ENCODE peak calls at places on chromosomes 2 and 18, in four cellular contexts. Q is neural progenitor cell, X is SJSA1, V is pancreas. T is an unnamed sample.

GRCh38 chr18:68056936-68057335 is 540.4 kb upstream of the DSEL start:
- DNase-seq in Q (no peak), X (no peak), V (no peak), T (no peak)

GRCh38 chr2:146927080-146927714 is 917.6 kb upstream of the ACVR2A start:
- DNase-seq in Q (peak; percentile 84), X (no peak), V (no peak), T (no peak)

GRCh38 chr2:202687276-202687675 is 52.5 kb downstream of the FAM117B start:
- DNase-seq in Q (no peak), X (no peak), V (no peak), T (no peak)

GRCh38 chr2:127453392-127454171 is 35.4 kb downstream of the PROC start:
- DNase-seq in Q (peak; percentile 47), X (peak; percentile 37), V (no peak), T (no peak)

GRCh38 chr2:169107645-169108044 is 38.3 kb downstream of the DHRS9 start:
- DNase-seq in Q (no peak), X (no peak), V (no peak), T (peak; percentile 11)

GRCh38 chr2:107584577-107584976 is 242.1 kb upstream of the RGPD4 start:
- DNase-seq in Q (no peak), X (no peak), V (no peak), T (no peak)

GRCh38 chr18:31633416-31634330 is 42.0 kb downstream of the TTR start:
- DNase-seq in Q (no peak), X (no peak), V (no peak), T (no peak)

GRCh38 chr2:83997889-83998288 is 461.2 kb downstream of the SUCLG1 start:
- DNase-seq in Q (no peak), X (no peak), V (no peak), T (no peak)

GRCh38 chr2:100013892-100014677 is 128.3 kb downstream of the AFF3 start:
- DNase-seq in Q (peak; percentile 12), X (peak; percentile 49), V (no peak), T (no peak)

GRCh38 chr2:241733391-241734207 is 831 bp upstream of the D2HGDH start:
- DNase-seq in Q (no peak), X (no peak), V (peak; percentile 77), T (no peak)

GRCh38 chr18:55322176-55322735 is 265.7 kb downstream of the TCF4 start:
- DNase-seq in Q (peak; percentile 86), X (peak; percentile 95), V (peak; percentile 46), T (no peak)

GRCh38 chr2:241961454-241961853 is 91.9 kb downstream of the RTP5 start:
- DNase-seq in Q (no peak), X (no peak), V (no peak), T (no peak)

GRCh38 chr2:226529556-226529955 is 270.1 kb downstream of the IRS1 start:
- DNase-seq in Q (no peak), X (no peak), V (no peak), T (no peak)

GRCh38 chr2:27049422-27050280 is 1.8 kb upstream of the AGBL5 start:
- DNase-seq in Q (no peak), X (no peak), V (peak; percentile 85), T (peak; percentile 41)

GRCh38 chr2:54208364-54209240 is 47.4 kb downstream of the TSPYL6 start:
- DNase-seq in Q (no peak), X (peak; percentile 70), V (no peak), T (no peak)

GRCh38 chr2:23705771-23706612 is 220.9 kb downstream of the ATAD2B start:
- DNase-seq in Q (no peak), X (no peak), V (no peak), T (no peak)

GRCh38 chr2:130798472-130799221 is 38.1 kb upstream of the ARHGEF4 start:
- DNase-seq in Q (peak; percentile 80), X (no peak), V (peak; percentile 73), T (no peak)

GRCh38 chr2:120785228-120785966 is 49.7 kb downstream of the GLI2 start:
- DNase-seq in Q (no peak), X (no peak), V (no peak), T (no peak)
- H3K27ac ChIP-seq in Q (no peak overlapping the region), X (no peak overlapping the region), V (no peak overlapping the region), T (no peak overlapping the region)

DNA sequence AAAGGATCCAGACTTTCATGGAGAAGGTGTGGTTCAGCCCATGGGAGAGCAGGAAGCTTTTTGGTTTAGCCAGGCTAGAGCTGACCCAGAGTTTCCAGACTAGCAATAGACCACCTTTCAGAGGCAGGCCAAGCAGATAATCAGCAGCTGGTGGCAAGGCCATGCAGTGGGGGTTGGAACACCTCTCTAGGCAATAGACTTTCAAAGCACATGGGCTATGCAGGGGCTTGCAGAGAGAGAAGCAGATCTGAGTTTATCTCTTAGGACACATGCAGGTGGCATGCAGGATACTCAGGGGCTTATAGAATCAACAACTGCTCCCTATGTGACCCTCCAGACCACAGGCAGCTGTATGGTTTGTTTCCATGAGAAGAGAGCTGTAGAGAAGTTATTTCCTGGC is 9.4 kb downstream of the XIRP2 start:
- DNase-seq in Q (no peak), X (no peak), V (no peak), T (no peak)
- H3K4me3 ChIP-seq in Q (no peak overlapping the region), X (no peak overlapping the region), V (no peak overlapping the region), T (no peak overlapping the region)

GRCh38 chr2:195320416-195320973 is 336.5 kb upstream of the SLC39A10 start:
- DNase-seq in Q (no peak), X (no peak), V (no peak), T (no peak)
- H3K27ac ChIP-seq in Q (no peak overlapping the region), X (peak overlapping the region; percentile 90), V (no peak overlapping the region), T (no peak overlapping the region)

GRCh38 chr2:180291552-180292421 is 284.7 kb upstream of the CWC22 start:
- DNase-seq in Q (no peak), X (no peak), V (no peak), T (no peak)
- H3K4me3 ChIP-seq in Q (no peak overlapping the region), X (no peak overlapping the region), V (no peak overlapping the region), T (no peak overlapping the region)

DNA sequence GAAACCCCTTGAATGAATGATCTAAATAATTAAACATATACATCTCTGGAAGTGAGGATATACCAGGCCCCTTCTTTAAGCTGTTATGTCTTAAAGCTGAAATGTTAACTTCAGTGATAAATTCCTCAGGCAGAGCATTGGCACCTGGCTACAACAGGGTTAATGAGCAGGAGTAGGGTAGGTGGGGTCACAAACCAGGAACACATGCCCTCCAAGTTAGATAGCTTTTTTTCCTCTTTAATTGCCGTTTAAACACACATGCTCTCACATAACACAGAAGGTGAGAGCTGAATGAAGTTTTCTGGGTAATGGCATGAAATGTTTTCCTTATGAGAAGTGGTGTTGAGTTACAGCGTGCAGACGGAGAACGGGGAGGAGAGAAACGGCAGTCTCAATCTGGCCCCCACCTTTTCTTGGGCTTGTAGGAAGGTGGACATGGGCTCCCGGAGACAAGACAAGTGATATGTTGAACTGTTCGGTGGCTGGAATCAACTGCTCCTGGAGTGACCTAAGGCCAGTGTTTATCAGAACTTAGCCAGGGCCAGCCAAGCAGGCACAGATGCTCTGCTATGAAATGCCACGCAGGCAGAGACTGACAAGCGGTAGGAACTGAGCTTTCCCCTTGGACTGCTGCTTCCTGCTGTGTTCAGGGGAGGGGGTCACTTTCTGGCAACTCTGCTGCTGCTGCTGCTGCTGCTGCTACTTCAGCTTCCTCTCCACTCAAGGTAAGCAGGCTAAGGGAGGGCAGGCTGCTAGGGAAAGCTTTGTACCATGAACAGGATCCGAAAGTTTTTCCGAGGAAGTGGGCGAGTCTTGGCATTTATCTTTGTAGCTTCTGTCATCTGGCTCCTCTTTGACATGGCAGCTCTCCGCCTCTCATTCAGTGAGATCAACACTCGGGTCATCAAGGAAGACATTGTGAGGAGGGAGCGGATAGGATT is at the start of gene GALNT5:
- DNase-seq in Q (peak; percentile 52), X (no peak), V (peak; percentile 21), T (no peak)
- H3K27ac ChIP-seq in Q (no peak within 1 kb of the TSS), X (no peak within 1 kb of the TSS), V (no peak within 1 kb of the TSS), T (no peak within 1 kb of the TSS)

GRCh38 chr2:218891275-218892135 is 10.9 kb downstream of the WNT10A start:
- DNase-seq in Q (no peak), X (no peak), V (no peak), T (no peak)

GRCh38 chr2:218894168-218895157 is 13.8 kb downstream of the WNT10A start:
- DNase-seq in Q (no peak), X (no peak), V (no peak), T (no peak)

GRCh38 chr2:218892693-218893348 is 12.2 kb downstream of the WNT10A start:
- DNase-seq in Q (peak; percentile 91), X (peak; percentile 40), V (peak; percentile 88), T (peak; percentile 81)

GRCh38 chr2:218895326-218895725 is 14.7 kb downstream of the WNT10A start:
- DNase-seq in Q (no peak), X (no peak), V (no peak), T (no peak)

GRCh38 chr2:218893349-218894167 is 12.9 kb downstream of the WNT10A start:
- DNase-seq in Q (no peak), X (no peak), V (no peak), T (no peak)
- H3K4me3 ChIP-seq in Q (peak overlapping the region; percentile 51), X (no peak overlapping the region), V (peak overlapping the region; percentile 48), T (peak overlapping the region; percentile 25)

GRCh38 chr2:61338447-61338846 is 132.4 kb downstream of the USP34 start:
- DNase-seq in Q (no peak), X (no peak), V (no peak), T (no peak)

GRCh38 chr2:61340242-61340641 is 130.6 kb downstream of the USP34 start:
- DNase-seq in Q (no peak), X (no peak), V (no peak), T (no peak)

GRCh38 chr2:61335226-61335625 is 135.7 kb downstream of the USP34 start:
- DNase-seq in Q (no peak), X (no peak), V (no peak), T (no peak)
- H3K27ac ChIP-seq in Q (no peak overlapping the region), X (no peak overlapping the region), V (no peak overlapping the region), T (no peak overlapping the region)

GRCh38 chr2:132668986-132669853 is 785 bp downstream of the LYPD1 start:
- DNase-seq in Q (peak; percentile 72), X (peak; percentile 20), V (peak; percentile 76), T (no peak)
- H3K4me3 ChIP-seq in Q (peak overlapping the region; percentile 65), X (peak overlapping the region; percentile 55), V (peak overlapping the region; percentile 68), T (no peak overlapping the region)

GRCh38 chr18:70382992-70383717 is 94.3 kb downstream of the SOCS6 start:
- DNase-seq in Q (no peak), X (no peak), V (no peak), T (no peak)

GRCh38 chr18:70386582-70386981 is 97.7 kb downstream of the SOCS6 start:
- DNase-seq in Q (no peak), X (no peak), V (no peak), T (no peak)

GRCh38 chr18:70382032-70382431 is 93.2 kb downstream of the SOCS6 start:
- DNase-seq in Q (no peak), X (no peak), V (no peak), T (no peak)

GRCh38 chr18:70385474-70385873 is 96.6 kb downstream of the SOCS6 start:
- DNase-seq in Q (no peak), X (no peak), V (no peak), T (no peak)

DNA sequence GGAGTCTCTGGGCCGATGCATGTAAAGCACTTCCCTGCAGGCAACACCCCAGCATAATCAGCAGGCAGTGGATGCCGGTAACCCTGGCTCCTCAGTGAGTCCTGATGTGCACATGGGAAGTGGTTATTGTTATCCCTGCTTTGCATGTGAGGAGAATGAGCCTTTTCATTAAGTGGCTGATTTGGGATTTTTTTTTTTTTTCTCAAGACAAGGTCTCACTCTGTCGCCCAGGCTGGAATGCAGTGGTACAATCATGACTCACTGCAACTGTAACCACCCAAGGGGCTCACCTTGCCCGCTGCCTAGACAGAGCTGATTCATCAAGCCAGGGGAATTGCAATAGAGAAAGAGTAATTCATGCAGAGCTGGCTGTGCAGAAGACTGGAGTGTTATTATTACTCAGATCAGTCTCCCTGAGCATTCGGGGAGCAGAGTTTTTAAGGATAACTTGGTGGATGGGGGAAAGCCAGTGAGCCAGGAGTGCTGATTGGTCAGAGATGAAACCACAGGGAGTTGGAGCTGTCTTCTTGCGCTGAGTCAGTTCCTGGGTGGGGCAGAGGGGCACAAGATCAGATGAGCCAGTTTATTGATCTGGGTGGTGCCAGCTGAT is 95.4 kb downstream of the SOCS6 start:
- DNase-seq in Q (no peak), X (peak; percentile 81), V (no peak), T (no peak)
- H3K27ac ChIP-seq in Q (no peak overlapping the region), X (peak overlapping the region; percentile 72), V (no peak overlapping the region), T (no peak overlapping the region)

T was measured in effector memory CD4-positive, alpha-beta T cell.